ENCODE peak calls at places on chromosomes 2 and 18, in eight cellular contexts. D, W, Y, R, M, A, J and U are unnamed samples.

GRCh38 chr2:159571540-159572260 is 44.6 kb downstream of the BAZ2B start:
- DNase-seq in M (no peak), R (no peak), A (no peak), W (no peak), D (no peak), J (no peak), Y (no peak), U (no peak)

GRCh38 chr2:44546469-44547127 is 184.9 kb downstream of the CAMKMT start:
- DNase-seq in D (no peak), M (no peak), W (no peak), Y (no peak), J (no peak), R (no peak), A (no peak), U (peak)

GRCh38 chr2:18804540-18804939 is 215.2 kb upstream of the NT5C1B start:
- DNase-seq in A (no peak), M (no peak), R (no peak), J (no peak), Y (no peak), W (no peak), D (no peak), U (no peak)

GRCh38 chr2:25161055-25161781 is 7.2 kb downstream of the POMC start:
- DNase-seq in J (peak), Y (no peak), M (no peak), D (no peak), W (no peak), R (peak), A (no peak), U (no peak)

GRCh38 chr2:51420521-51420920 is 388.6 kb upstream of the NRXN1 start:
- DNase-seq in R (no peak), J (no peak), Y (no peak), M (no peak), D (no peak), A (no peak), W (no peak), U (no peak)

GRCh38 chr2:58146707-58147106 is 94.4 kb downstream of the FANCL start:
- DNase-seq in Y (no peak), W (no peak), J (no peak), A (no peak), M (peak), R (no peak), D (no peak), U (no peak)

GRCh38 chr2:148524519-148524919 is 120.0 kb upstream of the EPC2 start:
- DNase-seq in D (no peak), W (no peak), A (no peak), Y (no peak), M (no peak), J (no peak), R (no peak), U (no peak)

GRCh38 chr2:134327367-134327766 is 73.5 kb downstream of the MGAT5 start:
- DNase-seq in M (no peak), Y (no peak), A (no peak), R (no peak), D (no peak), W (no peak), J (no peak), U (peak)

GRCh38 chr2:229930656-229931055 is 8.4 kb downstream of the FBXO36 start:
- DNase-seq in A (peak), D (no peak), Y (no peak), W (no peak), R (no peak), M (no peak), J (no peak), U (no peak)

GRCh38 chr2:176109226-176109954 is 2.3 kb downstream of the HOXD11 start:
- DNase-seq in W (no peak), J (no peak), D (no peak), R (no peak), M (no peak), Y (no peak), A (no peak), U (no peak)

GRCh38 chr18:60506682-60507081 is 134.1 kb upstream of the MC4R start:
- DNase-seq in A (no peak), Y (no peak), W (no peak), M (no peak), R (no peak), J (no peak), D (no peak), U (no peak)

GRCh38 chr2:150528861-150529801 is 41.7 kb upstream of the RND3 start:
- DNase-seq in A (no peak), M (no peak), R (no peak), J (no peak), Y (peak), D (no peak), W (no peak), U (no peak)

GRCh38 chr2:240965296-240965904 is 33.0 kb upstream of the SNED1 start:
- DNase-seq in M (no peak), R (no peak), J (no peak), A (no peak), D (no peak), W (no peak), Y (no peak), U (no peak)

GRCh38 chr18:57624988-57625387 is 3.4 kb upstream of the NARS1 start:
- DNase-seq in W (peak), R (no peak), D (no peak), M (peak), A (no peak), Y (no peak), J (no peak), U (no peak)

GRCh38 chr2:195658541-195658890 is 1.5 kb downstream of the SLC39A10 start:
- DNase-seq in D (no peak), J (no peak), M (no peak), R (no peak), W (no peak), A (no peak), Y (peak), U (peak)

GRCh38 chr2:29314816-29315571 is 199.8 kb downstream of the CLIP4 start:
- DNase-seq in Y (no peak), R (peak), M (no peak), D (peak), J (peak), A (no peak), W (no peak), U (peak)

GRCh38 chr2:208042041-208042440 is 16.7 kb upstream of the PLEKHM3 start:
- DNase-seq in R (no peak), D (no peak), Y (no peak), W (no peak), M (no peak), J (no peak), A (no peak), U (no peak)

GRCh38 chr2:240603846-240604245 is 17.3 kb downstream of the CAPN10 start:
- DNase-seq in M (no peak), A (no peak), W (no peak), J (no peak), Y (no peak), R (no peak), D (no peak), U (no peak)